ENCODE peak calls at places on chromosomes 13 and 19, in nine cellular contexts. O, D, J, A, F, K, L, R and T are unnamed samples. For H3K36me3, the result is how much of the 10 kb centered on the place peaks cover.

GRCh38 chr19:2728783-2729387 is 7.7 kb upstream of the DIRAS1 start:
- DNase-seq in K (no peak), D (no peak), O (no peak), A (no peak), J (no peak), F (no peak), L (no peak), R (no peak), T (no peak)

GRCh38 chr19:44694184-44694579 is 4.8 kb upstream of the CEACAM16 start:
- DNase-seq in A (no peak), J (no peak), L (no peak), D (no peak), K (no peak), R (peak), O (no peak), F (no peak), T (no peak)

GRCh38 chr19:35403116-35403760 is 32.4 kb downstream of the GPR42 start:
- DNase-seq in L (no peak), R (no peak), J (no peak), K (no peak), D (no peak), F (no peak), A (peak), O (no peak), T (no peak)

GRCh38 chr19:19169236-19170052 is 619 bp downstream of the MEF2B start:
- DNase-seq in J (no peak), O (no peak), K (no peak), R (no peak), A (no peak), F (no peak), D (no peak), L (no peak), T (no peak)

GRCh38 chr19:51294977-51295375 is 16.5 kb upstream of the IGLON5 start:
- DNase-seq in R (no peak), O (no peak), K (no peak), L (no peak), D (no peak), A (no peak), J (no peak), F (no peak), T (no peak)

GRCh38 chr13:101955764-101956163 is 446.1 kb downstream of the FGF14 start:
- DNase-seq in F (no peak), D (no peak), O (no peak), L (no peak), K (no peak), R (no peak), A (no peak), J (no peak), T (no peak)

GRCh38 chr13:97279079-97279411 is 56.9 kb downstream of the MBNL2 start:
- DNase-seq in L (no peak), O (no peak), R (no peak), J (no peak), F (no peak), D (no peak), K (no peak), A (no peak), T (no peak)

GRCh38 chr13:104473936-104474335 is 1407.7 kb upstream of the SLC10A2 start:
- DNase-seq in F (no peak), O (no peak), R (no peak), D (no peak), J (no peak), L (no peak), K (no peak), A (no peak), T (no peak)

GRCh38 chr19:18430417-18431144 is 7.4 kb downstream of the ISYNA1 start:
- DNase-seq in J (peak), A (no peak), R (no peak), O (no peak), L (no peak), K (peak), F (no peak), D (peak), T (no peak)

GRCh38 chr19:39405930-39406655 is 554 bp upstream of the ZFP36 start:
- DNase-seq in K (no peak), F (no peak), A (no peak), D (no peak), R (no peak), L (peak), J (no peak), O (peak), T (no peak)

GRCh38 chr13:24004971-24005370 is 107.7 kb upstream of the C1QTNF9B start:
- DNase-seq in K (no peak), F (no peak), J (no peak), D (no peak), O (no peak), A (no peak), L (no peak), R (no peak), T (no peak)

GRCh38 chr13:96428904-96429303 is 339.0 kb downstream of the HS6ST3 start:
- DNase-seq in O (peak), L (no peak), A (no peak), J (no peak), R (no peak), K (no peak), F (no peak), D (no peak), T (no peak)

GRCh38 chr19:1510442-1510806 is 2.4 kb downstream of the ADAMTSL5 start:
- DNase-seq in L (no peak), D (no peak), K (no peak), F (no peak), A (no peak), O (no peak), R (no peak), J (no peak), T (no peak)

GRCh38 chr19:42422576-42423461 is 4.4 kb downstream of the LIPE start:
- DNase-seq in R (no peak), D (no peak), K (no peak), A (peak), O (no peak), J (no peak), F (no peak), L (peak), T (peak)

GRCh38 chr13:41384749-41385503 is 72.4 kb upstream of the RGCC start:
- DNase-seq in J (no peak), K (no peak), F (no peak), L (no peak), A (peak), D (no peak), R (no peak), O (peak), T (no peak)

GRCh38 chr13:51534075-51534817 is 50.0 kb upstream of the WDFY2 start:
- DNase-seq in O (no peak), D (peak), R (no peak), A (no peak), L (no peak), F (no peak), K (no peak), J (no peak), T (no peak)

GRCh38 chr13:39910833-39911232 is 255.4 kb downstream of the COG6 start:
- DNase-seq in O (no peak), R (no peak), K (no peak), A (no peak), L (no peak), D (peak), J (no peak), F (no peak), T (no peak)

GRCh38 chr13:51838235-51838846 is 6.6 kb downstream of the TMEM272 start:
- DNase-seq in A (no peak), R (no peak), F (no peak), L (no peak), K (no peak), J (no peak), D (no peak), O (peak), T (peak)

GRCh38 chr13:34321986-34322385 is 504.0 kb downstream of the RFC3 start:
- DNase-seq in K (no peak), A (no peak), L (no peak), J (no peak), R (no peak), D (no peak), O (no peak), F (no peak), T (no peak)

GRCh38 chr19:18173054-18173571 is 500 bp upstream of the IFI30 start:
- DNase-seq in R (no peak), D (no peak), O (peak), L (peak), K (peak), A (no peak), J (no peak), F (peak), T (no peak)

GRCh38 chr19:43078311-43078710 is 4.2 kb downstream of the PSG2 start:
- DNase-seq in O (no peak), K (no peak), D (no peak), J (no peak), R (no peak), F (no peak), L (no peak), A (no peak), T (no peak)

GRCh38 chr19:39596911-39597310 is 5.4 kb upstream of the LGALS13 start:
- DNase-seq in L (no peak), K (no peak), J (no peak), D (no peak), O (no peak), F (no peak), R (no peak), A (no peak), T (no peak)

GRCh38 chr19:19782783-19783182 is 38.8 kb downstream of the ZNF506 start:
- DNase-seq in L (no peak), F (no peak), O (no peak), A (no peak), D (no peak), K (no peak), R (no peak), J (no peak), T (no peak)

GRCh38 chr13:84867246-84867645 is 932.0 kb downstream of the SLITRK6 start:
- DNase-seq in R (no peak), D (no peak), J (no peak), O (no peak), A (no peak), L (no peak), F (no peak), K (no peak), T (no peak)

GRCh38 chr19:47713046-47714021 is at the start of gene EHD2:
- DNase-seq in A (peak), K (peak), R (peak), O (peak), D (peak), F (peak), L (peak), J (peak), T (peak)

GRCh38 chr13:24851546-24851945 is 87.6 kb downstream of the RNF17 start:
- DNase-seq in L (no peak), R (no peak), J (no peak), F (no peak), K (no peak), O (peak), A (no peak), D (no peak), T (no peak)

GRCh38 chr19:41999878-42000208 is 5.8 kb upstream of the ATP1A3 start:
- DNase-seq in J (no peak), K (no peak), D (no peak), L (no peak), O (no peak), F (no peak), A (no peak), R (no peak), T (no peak)

GRCh38 chr13:73687087-73687486 is 447.1 kb downstream of the KLF12 start:
- DNase-seq in J (no peak), R (no peak), K (no peak), A (no peak), F (no peak), O (no peak), L (no peak), D (no peak), T (no peak)

GRCh38 chr13:82803341-82803740 is 1078.9 kb downstream of the SLITRK1 start:
- DNase-seq in O (no peak), L (no peak), J (no peak), F (no peak), K (no peak), A (no peak), R (no peak), D (no peak), T (no peak)

GRCh38 chr13:50678464-50679162 is 164.9 kb downstream of the DLEU7 start:
- DNase-seq in L (no peak), J (no peak), D (no peak), O (peak), F (no peak), A (no peak), R (no peak), K (no peak), T (peak)

GRCh38 chr13:72221276-72221962 is 354.4 kb upstream of the DACH1 start:
- DNase-seq in K (no peak), O (peak), A (peak), R (peak), L (peak), F (no peak), D (no peak), J (peak), T (no peak)

GRCh38 chr13:85798999-85799646 is at the start of gene SLITRK6:
- DNase-seq in J (no peak), A (peak), K (no peak), L (no peak), O (peak), D (no peak), R (no peak), F (no peak), T (no peak)

GRCh38 chr19:33849551-33850147 is 53.0 kb downstream of the KCTD15 start:
- DNase-seq in L (no peak), O (no peak), D (no peak), J (no peak), A (no peak), F (no peak), K (peak), R (no peak), T (no peak)

GRCh38 chr19:43620061-43621001 is 902 bp upstream of the ZNF428 start:
- DNase-seq in R (peak), J (no peak), A (no peak), L (no peak), K (no peak), D (peak), F (peak), O (no peak), T (no peak)

GRCh38 chr19:55175117-55175867 is 4.8 kb downstream of the SYT5 start:
- DNase-seq in O (no peak), L (no peak), D (no peak), K (no peak), J (no peak), A (no peak), F (no peak), R (peak), T (no peak)

GRCh38 chr19:55173717-55174409 is 6.2 kb downstream of the SYT5 start:
- DNase-seq in K (no peak), R (peak), O (peak), D (peak), L (no peak), A (peak), F (peak), J (peak), T (peak)

GRCh38 chr19:55173186-55173716 is 6.8 kb upstream of the DNAAF3 start:
- DNase-seq in O (no peak), F (no peak), L (no peak), J (no peak), A (no peak), R (no peak), K (no peak), D (no peak), T (no peak)

GRCh38 chr19:55176116-55176515 is 4.0 kb downstream of the SYT5 start:
- DNase-seq in J (no peak), R (no peak), K (no peak), D (no peak), O (no peak), F (no peak), L (no peak), A (no peak), T (no peak)

GRCh38 chr19:55174425-55175116 is 5.5 kb downstream of the SYT5 start:
- DNase-seq in J (no peak), A (no peak), K (no peak), L (no peak), O (no peak), R (no peak), D (no peak), F (no peak), T (no peak)
- H3K4me3 ChIP-seq in J (no peak), A (no peak), K (no peak), L (no peak), O (no peak), R (peak), D (no peak), F (no peak), T (no peak)

GRCh38 chr19:15358918-15359317 is 20.7 kb downstream of the AKAP8 start:
- DNase-seq in A (no peak), R (no peak), J (no peak), D (no peak), F (no peak), O (peak), K (no peak), L (no peak), T (no peak)

GRCh38 chr19:15353908-15354307 is 21.6 kb upstream of the BRD4 start:
- DNase-seq in K (no peak), A (no peak), J (no peak), R (no peak), O (no peak), L (no peak), D (no peak), F (no peak), T (no peak)

GRCh38 chr19:15357906-15358305 is 21.7 kb downstream of the AKAP8 start:
- DNase-seq in D (no peak), O (no peak), A (no peak), R (no peak), K (no peak), F (no peak), L (no peak), J (no peak), T (no peak)

DNA sequence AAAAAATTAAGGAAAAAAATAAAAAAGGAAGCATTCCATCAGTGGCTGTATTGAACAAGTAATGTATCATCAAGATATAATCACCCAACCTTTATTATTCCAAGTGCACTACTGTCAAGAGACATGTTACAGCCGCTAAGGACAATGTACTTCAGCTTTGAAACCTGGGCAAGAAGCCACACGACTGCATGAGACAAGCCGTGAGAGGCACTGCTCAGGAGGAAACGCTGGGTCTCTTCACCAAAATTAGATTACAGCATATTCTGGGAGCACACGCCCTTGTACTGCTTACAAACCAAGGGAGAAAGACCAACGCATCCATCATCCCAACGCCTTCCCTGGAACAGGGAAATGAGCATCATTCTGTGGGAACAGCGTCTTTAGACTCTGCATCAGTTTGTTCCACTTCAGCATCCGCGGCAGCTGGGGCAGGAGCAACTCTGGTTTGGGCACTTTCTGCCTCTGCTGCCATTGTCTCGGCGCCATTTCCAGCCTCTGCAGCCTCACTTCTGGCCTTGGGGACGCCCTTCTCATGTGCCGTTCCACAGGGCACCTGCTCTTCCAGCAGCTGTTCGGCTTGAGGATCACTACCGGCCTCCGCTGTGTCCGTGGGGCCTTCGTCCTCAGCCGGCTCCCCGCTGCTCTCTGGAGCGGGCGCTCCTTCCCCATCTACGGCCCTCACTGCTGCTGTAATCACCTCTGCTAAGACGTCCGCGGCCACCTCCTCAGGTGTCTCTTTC is 22.4 kb upstream of the BRD4 start:
- DNase-seq in D (no peak), L (no peak), R (no peak), A (no peak), J (no peak), F (no peak), O (no peak), K (no peak), T (no peak)
- H3K36me3 ChIP-seq in D (under half), L (under half), R (half or more), A (under half), J (under half), F (under half), O (half or more), K (half or more), T (half or more)

GRCh38 chr13:80297503-80297902 is 43.4 kb downstream of the SPRY2 start:
- DNase-seq in L (no peak), O (no peak), J (no peak), F (no peak), K (no peak), D (no peak), A (no peak), R (no peak), T (no peak)
- H3K27ac ChIP-seq in L (no peak), O (no peak), J (no peak), F (no peak), K (no peak), D (no peak), A (no peak), R (no peak), T (no peak)

GRCh38 chr13:38686635-38687245 is at the start of gene FREM2:
- DNase-seq in O (peak), A (peak), D (no peak), L (peak), J (peak), R (no peak), K (no peak), F (peak), T (no peak)

GRCh38 chr13:38685974-38686571 is 804 bp upstream of the FREM2 start:
- DNase-seq in D (no peak), F (no peak), K (no peak), J (no peak), R (no peak), O (peak), L (no peak), A (peak), T (no peak)

GRCh38 chr13:38690231-38690630 is 3.4 kb downstream of the FREM2 start:
- DNase-seq in R (no peak), K (no peak), O (no peak), A (no peak), J (no peak), D (no peak), F (no peak), L (no peak), T (no peak)

GRCh38 chr13:38688674-38689073 is 1.8 kb downstream of the FREM2 start:
- DNase-seq in R (no peak), J (peak), A (no peak), F (peak), K (no peak), L (peak), D (no peak), O (no peak), T (no peak)

DNA sequence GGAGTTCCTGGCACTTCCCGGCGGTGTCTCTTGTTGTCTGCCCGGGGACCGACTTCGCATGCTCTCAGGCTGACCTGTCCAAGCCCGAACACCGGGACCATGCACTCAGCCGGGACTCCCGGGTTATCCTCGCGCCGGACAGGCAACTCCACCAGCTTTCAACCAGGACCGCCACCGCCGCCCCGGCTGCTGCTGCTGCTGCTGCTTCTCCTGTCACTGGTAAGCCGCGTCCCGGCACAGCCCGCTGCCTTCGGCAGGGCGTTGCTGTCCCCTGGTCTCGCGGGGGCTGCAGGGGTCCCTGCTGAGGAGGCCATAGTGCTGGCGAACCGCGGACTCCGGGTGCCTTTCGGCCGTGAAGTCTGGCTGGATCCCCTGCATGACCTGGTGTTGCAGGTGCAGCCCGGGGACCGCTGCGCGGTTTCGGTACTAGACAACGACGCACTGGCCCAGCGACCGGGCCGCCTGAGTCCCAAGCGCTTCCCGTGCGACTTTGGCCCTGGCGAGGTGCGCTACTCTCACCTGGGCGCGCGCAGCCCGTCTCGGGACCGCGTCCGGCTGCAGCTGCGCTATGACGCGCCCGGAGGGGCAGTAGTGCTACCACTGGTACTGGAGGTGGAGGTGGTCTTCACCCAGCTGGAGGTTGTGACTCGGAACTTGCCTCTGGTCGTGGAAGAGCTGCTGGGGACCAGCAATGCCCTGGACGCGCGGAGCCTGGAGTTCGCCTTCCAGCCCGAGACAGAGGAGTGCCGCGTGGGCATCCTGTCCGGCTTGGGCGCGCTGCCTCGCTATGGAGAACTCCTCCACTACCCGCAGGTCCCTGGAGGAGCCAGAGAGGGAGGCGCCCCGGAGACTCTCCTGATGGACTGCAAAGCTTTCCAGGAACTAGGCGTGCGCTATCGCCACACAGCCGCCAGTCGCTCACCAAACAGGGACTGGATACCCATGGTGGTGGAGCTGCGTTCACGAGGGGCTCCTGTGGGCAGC is 661 bp downstream of the FREM2 start:
- DNase-seq in L (peak), K (no peak), O (peak), R (no peak), J (peak), F (peak), A (peak), D (no peak), T (no peak)
- H3K4me3 ChIP-seq in L (peak), K (peak), O (peak), R (no peak), J (peak), F (peak), A (peak), D (peak), T (no peak)

GRCh38 chr19:7993560-7993959 is 11.9 kb downstream of the ELAVL1 start:
- DNase-seq in O (no peak), A (no peak), D (no peak), J (no peak), K (no peak), L (no peak), F (no peak), R (no peak), T (no peak)
- H3K36me3 ChIP-seq in O (under half), A (under half), D (under half), J (under half), K (under half), L (under half), F (under half), R (half or more), T (under half)